ENCODE peak calls at places on chromosomes 7 and 10, in six cellular contexts. M is EH, F is type B pancreatic cell, B is NCI-H1105, Q is GM23248, C is choroid plexus epithelial cell. O is an unnamed sample.

GRCh38 chr10:49350856-49351532 is 44.9 kb downstream of the DRGX start:
- DNase-seq in M (no peak), F (no peak), B (no peak), Q (no peak), C (no peak), O (no peak)

GRCh38 chr7:5796076-5796475 is 14.6 kb upstream of the RNF216 start:
- DNase-seq in M (no peak), F (no peak), B (no peak), Q (no peak), C (no peak), O (no peak)

GRCh38 chr7:24715661-24716479 is 41.4 kb downstream of the GSDME start:
- DNase-seq in M (peak; percentile 63), F (no peak), B (no peak), Q (peak; percentile 74), C (peak; percentile 67), O (peak; percentile 41)

GRCh38 chr10:43068781-43069515 is 7.9 kb upstream of the RET start:
- DNase-seq in M (no peak), F (no peak), B (no peak), Q (no peak), C (no peak), O (no peak)

GRCh38 chr7:106824458-106824857 is 40.6 kb upstream of the PIK3CG start:
- DNase-seq in M (peak; percentile 52), F (no peak), B (no peak), Q (peak; percentile 92), C (no peak), O (no peak)

GRCh38 chr7:128796325-128796724 is 4.6 kb downstream of the CCDC136 start:
- DNase-seq in M (peak; percentile 75), F (no peak), B (no peak), Q (peak; percentile 87), C (peak; percentile 50), O (no peak)

GRCh38 chr10:35470535-35470934 is 134.2 kb downstream of the CCNY start:
- DNase-seq in M (no peak), F (no peak), B (no peak), Q (peak; percentile 36), C (no peak), O (peak; percentile 18)

GRCh38 chr7:68684246-68684850 is 913.9 kb upstream of the AUTS2 start:
- DNase-seq in M (peak; percentile 20), F (no peak), B (peak; percentile 52), Q (no peak), C (no peak), O (no peak)

GRCh38 chr7:149753370-149754233 is 19.8 kb downstream of the ZNF467 start:
- DNase-seq in M (peak; percentile 44), F (no peak), B (no peak), Q (peak; percentile 63), C (peak; percentile 59), O (peak; percentile 48)

O was measured in fibroblast of villous mesenchyme.